ENCODE peak calls at places on chromosomes 7 and 10, in nine cellular contexts. W is AG04450; V is tibial artery; T is dorsolateral prefrontal cortex; C is ascending aorta; R is CD8-positive, alpha-beta memory T cell; Z is A549; L is IMR-90; G is CD8-positive, alpha-beta T cell. E is an unnamed sample.

GRCh38 chr7:11434371-11434770 is 397.6 kb downstream of the THSD7A start:
- DNase-seq in W (no peak), V (no peak), T (no peak), C (no peak), R (no peak), Z (no peak), L (no peak), G (no peak), E (no peak)

GRCh38 chr10:80136134-80136571 is 3.6 kb downstream of the PLAC9 start:
- DNase-seq in W (peak), V (peak), T (no peak), C (peak), R (no peak), Z (no peak), L (peak), G (no peak), E (peak)

GRCh38 chr7:74173491-74173865 is 678 bp upstream of the EIF4H start:
- DNase-seq in W (no peak), V (no peak), T (no peak), C (no peak), R (no peak), Z (no peak), L (no peak), G (no peak), E (no peak)

GRCh38 chr7:51428226-51428887 is 111.7 kb upstream of the COBL start:
- DNase-seq in W (no peak), V (no peak), T (no peak), C (no peak), R (no peak), Z (peak), L (no peak), G (no peak), E (no peak)

GRCh38 chr7:55133630-55134392 is 115.0 kb downstream of the EGFR start:
- DNase-seq in W (peak), V (peak), T (no peak), C (peak), R (no peak), Z (peak), L (peak), G (no peak), E (peak)

GRCh38 chr7:33129806-33130153 is 416 bp downstream of the BBS9 start:
- DNase-seq in W (no peak), V (no peak), T (no peak), C (no peak), R (no peak), Z (no peak), L (no peak), G (no peak), E (no peak)

GRCh38 chr7:4144801-4145470 is 537.2 kb upstream of the FOXK1 start:
- DNase-seq in W (no peak), V (peak), T (no peak), C (no peak), R (no peak), Z (no peak), L (peak), G (no peak), E (peak)

GRCh38 chr10:14904316-14904732 is 25.7 kb downstream of the SUV39H2 start:
- DNase-seq in W (no peak), V (no peak), T (no peak), C (no peak), R (no peak), Z (peak), L (peak), G (no peak), E (peak)

GRCh38 chr10:71132321-71132810 is 80.0 kb upstream of the UNC5B start:
- DNase-seq in W (no peak), V (no peak), T (no peak), C (no peak), R (no peak), Z (no peak), L (no peak), G (no peak), E (no peak)

GRCh38 chr10:44576715-44577191 is 191.9 kb upstream of the CXCL12 start:
- DNase-seq in W (no peak), V (no peak), T (no peak), C (no peak), R (no peak), Z (no peak), L (peak), G (no peak), E (no peak)

GRCh38 chr10:125060486-125060850 is 99.9 kb downstream of the CTBP2 start:
- DNase-seq in W (no peak), V (peak), T (no peak), C (no peak), R (no peak), Z (no peak), L (peak), G (no peak), E (peak)

GRCh38 chr10:103458720-103459119 is at the start of gene CALHM1:
- DNase-seq in W (no peak), V (no peak), T (no peak), C (no peak), R (no peak), Z (no peak), L (no peak), G (no peak), E (no peak)

GRCh38 chr10:70890917-70891431 is 2.6 kb upstream of the PCBD1 start:
- DNase-seq in W (no peak), V (no peak), T (peak), C (peak), R (no peak), Z (no peak), L (no peak), G (no peak), E (peak)

GRCh38 chr10:123777881-123778280 is 111.7 kb downstream of the GPR26 start:
- DNase-seq in W (no peak), V (no peak), T (no peak), C (no peak), R (no peak), Z (no peak), L (no peak), G (no peak), E (no peak)

GRCh38 chr10:99854860-99855259 is 72.4 kb downstream of the ABCC2 start:
- DNase-seq in W (peak), V (peak), T (no peak), C (no peak), R (no peak), Z (peak), L (peak), G (no peak), E (peak)

GRCh38 chr7:23456093-23456492 is 14.2 kb downstream of the IGF2BP3 start:
- DNase-seq in W (no peak), V (no peak), T (no peak), C (no peak), R (no peak), Z (no peak), L (no peak), G (no peak), E (no peak)

GRCh38 chr10:102775201-102775972 is 31.6 kb downstream of the WBP1L start:
- DNase-seq in W (no peak), V (peak), T (no peak), C (peak), R (no peak), Z (no peak), L (peak), G (no peak), E (no peak)

GRCh38 chr7:110881731-110882130 is 209.2 kb upstream of the LRRN3 start:
- DNase-seq in W (no peak), V (no peak), T (no peak), C (no peak), R (no peak), Z (no peak), L (no peak), G (no peak), E (no peak)

GRCh38 chr7:74061840-74062539 is 21.6 kb upstream of the LIMK1 start:
- DNase-seq in W (peak), V (peak), T (peak), C (peak), R (peak), Z (peak), L (peak), G (peak), E (peak)

GRCh38 chr7:38127216-38128207 is 50.5 kb upstream of the STARD3NL start:
- DNase-seq in W (no peak), V (no peak), T (no peak), C (no peak), R (no peak), Z (no peak), L (no peak), G (no peak), E (no peak)

GRCh38 chr10:19719320-19719719 is 96.9 kb upstream of the PLXDC2 start:
- DNase-seq in W (peak), V (no peak), T (no peak), C (no peak), R (no peak), Z (no peak), L (peak), G (no peak), E (peak)
- H3K4me3 ChIP-seq in W (no peak), V (no peak), T (no peak), C (no peak), R (no peak), Z (no peak), L (no peak), G (no peak), E (no peak)

GRCh38 chr10:110859947-110860376 is 11.8 kb upstream of the PDCD4 start:
- DNase-seq in W (peak), V (peak), T (no peak), C (no peak), R (no peak), Z (no peak), L (peak), G (no peak), E (peak)

GRCh38 chr10:110859206-110859946 is 12.4 kb upstream of the PDCD4 start:
- DNase-seq in W (no peak), V (no peak), T (no peak), C (no peak), R (no peak), Z (no peak), L (no peak), G (peak), E (no peak)

GRCh38 chr10:110861930-110862677 is 9.6 kb upstream of the PDCD4 start:
- DNase-seq in W (no peak), V (no peak), T (no peak), C (no peak), R (no peak), Z (no peak), L (no peak), G (no peak), E (peak)

GRCh38 chr10:110861476-110861875 is 10.3 kb upstream of the PDCD4 start:
- DNase-seq in W (no peak), V (no peak), T (no peak), C (no peak), R (no peak), Z (no peak), L (no peak), G (no peak), E (no peak)

GRCh38 chr10:110860576-110861241 is 11.0 kb upstream of the PDCD4 start:
- DNase-seq in W (no peak), V (no peak), T (no peak), C (no peak), R (peak), Z (no peak), L (no peak), G (peak), E (no peak)
- H3K4me3 ChIP-seq in W (no peak), V (no peak), T (no peak), C (no peak), R (peak), Z (no peak), L (no peak), G (peak), E (no peak)

GRCh38 chr7:98573816-98574215 is 43.3 kb upstream of the NPTX2 start:
- DNase-seq in W (no peak), V (no peak), T (no peak), C (no peak), R (no peak), Z (no peak), L (no peak), G (no peak), E (no peak)

GRCh38 chr7:98571986-98572385 is 45.1 kb upstream of the NPTX2 start:
- DNase-seq in W (no peak), V (no peak), T (no peak), C (no peak), R (no peak), Z (no peak), L (no peak), G (no peak), E (peak)

GRCh38 chr7:98571006-98571405 is 46.1 kb upstream of the NPTX2 start:
- DNase-seq in W (no peak), V (no peak), T (no peak), C (no peak), R (no peak), Z (no peak), L (no peak), G (no peak), E (no peak)

GRCh38 chr7:98575878-98576277 is 41.2 kb upstream of the NPTX2 start:
- DNase-seq in W (no peak), V (no peak), T (no peak), C (no peak), R (no peak), Z (no peak), L (no peak), G (no peak), E (no peak)
- H3K4me3 ChIP-seq in W (no peak), V (no peak), T (no peak), C (no peak), R (no peak), Z (no peak), L (no peak), G (no peak), E (no peak)

GRCh38 chr7:124649397-124650029 is 116.1 kb downstream of the GPR37 start:
- DNase-seq in W (no peak), V (no peak), T (no peak), C (no peak), R (no peak), Z (no peak), L (no peak), G (no peak), E (no peak)
- H3K4me3 ChIP-seq in W (no peak), V (no peak), T (peak), C (no peak), R (no peak), Z (peak), L (peak), G (no peak), E (no peak)

E was measured in foreskin fibroblast.